ENCODE peak calls at places on chromosomes 4 and X, in four cellular contexts. Z is AML-193, U is adrenal gland, H is endothelial cell. N is an unnamed sample.

GRCh38 chr4:42786350-42787070 is 106.0 kb upstream of the GRXCR1 start:
- DNase-seq in U (no peak), Z (no peak), H (no peak), N (peak)

GRCh38 chrX:118977424-118977823 is 3.0 kb downstream of the LONRF3 start:
- DNase-seq in U (no peak), H (no peak), Z (no peak), N (no peak)

GRCh38 chr4:104901438-104901837 is 245.2 kb upstream of the TET2 start:
- DNase-seq in H (no peak), U (no peak), Z (no peak), N (no peak)

GRCh38 chr4:181693517-181693916 is 549.7 kb upstream of the TENM3 start:
- DNase-seq in U (no peak), Z (no peak), H (no peak), N (no peak)

GRCh38 chrX:69060631-69061408 is 104.4 kb downstream of the PJA1 start:
- DNase-seq in U (peak), Z (no peak), H (peak), N (peak)

GRCh38 chr4:7516116-7516772 is 81.5 kb upstream of the PSAPL1 start:
- DNase-seq in U (no peak), H (no peak), Z (no peak), N (no peak)

GRCh38 chr4:77232653-77233052 is 75.6 kb downstream of the CCNG2 start:
- DNase-seq in Z (no peak), H (no peak), U (no peak), N (no peak)

GRCh38 chr4:59161249-59161648 is 2038.9 kb upstream of the ADGRL3 start:
- DNase-seq in Z (no peak), H (no peak), U (no peak), N (no peak)

GRCh38 chr4:3399277-3400194 is 42.2 kb upstream of the HGFAC start:
- DNase-seq in Z (no peak), H (no peak), U (peak), N (no peak)

GRCh38 chrX:21972721-21973120 is 32.2 kb downstream of the SMS start:
- DNase-seq in Z (no peak), U (no peak), H (no peak), N (no peak)

GRCh38 chr4:140995058-140995457 is 138.2 kb downstream of the RNF150 start:
- DNase-seq in H (no peak), U (peak), Z (no peak), N (peak)

GRCh38 chr4:38452009-38452408 is 212.0 kb upstream of the KLF3 start:
- DNase-seq in H (no peak), U (no peak), Z (no peak), N (no peak)

GRCh38 chr4:31918891-31919290 is 1198.7 kb downstream of the PCDH7 start:
- DNase-seq in Z (peak), H (no peak), U (no peak), N (no peak)

GRCh38 chr4:20219526-20219925 is 32.2 kb upstream of the SLIT2 start:
- DNase-seq in Z (no peak), H (no peak), U (no peak), N (no peak)

GRCh38 chrX:54042609-54043010 is 1.7 kb downstream of the PHF8 start:
- DNase-seq in U (peak), H (peak), Z (peak), N (peak)

GRCh38 chr4:36348403-36348938 is 67.1 kb downstream of the DTHD1 start:
- DNase-seq in Z (no peak), H (no peak), U (no peak), N (peak)

GRCh38 chr4:106312377-106312776 is 3.6 kb downstream of the TBCK start:
- DNase-seq in U (no peak), Z (no peak), H (no peak), N (no peak)

GRCh38 chr4:169236901-169237626 is 33.7 kb downstream of the SH3RF1 start:
- DNase-seq in U (no peak), Z (no peak), H (no peak), N (peak)

GRCh38 chr4:138192113-138192512 is 50.0 kb downstream of the SLC7A11 start:
- DNase-seq in U (no peak), Z (no peak), H (no peak), N (no peak)

GRCh38 chrX:82127228-82128123 is 925.6 kb downstream of the SH3BGRL start:
- DNase-seq in H (no peak), Z (no peak), U (no peak), N (no peak)

GRCh38 chr4:7876096-7876993 is 63.3 kb downstream of the AFAP1 start:
- DNase-seq in U (no peak), H (peak), Z (no peak), N (no peak)

GRCh38 chr4:158161561-158162354 is 11.1 kb downstream of the GASK1B start:
- DNase-seq in Z (no peak), H (no peak), U (peak), N (no peak)

GRCh38 chrX:13220916-13221315 is 98.9 kb downstream of the ATXN3L start:
- DNase-seq in U (no peak), Z (no peak), H (no peak), N (no peak)

GRCh38 chr4:1752284-1753041 is 31.1 kb downstream of the TACC3 start:
- DNase-seq in U (no peak), Z (no peak), H (no peak), N (no peak)

GRCh38 chr4:157043131-157043530 is 32.8 kb upstream of the GLRB start:
- DNase-seq in U (no peak), H (peak), Z (no peak), N (no peak)

GRCh38 chrX:47573334-47574095 is 8.7 kb upstream of the TIMP1 start:
- DNase-seq in H (peak), Z (no peak), U (peak), N (no peak)

GRCh38 chr4:80261989-80262600 is 4.4 kb upstream of the FGF5 start:
- DNase-seq in H (no peak), Z (no peak), U (no peak), N (no peak)

GRCh38 chr4:16772366-16772850 is 126.0 kb downstream of the LDB2 start:
- DNase-seq in U (no peak), Z (no peak), H (no peak), N (no peak)

GRCh38 chrX:108250654-108251579 is 159.3 kb downstream of the ATG4A start:
- DNase-seq in U (no peak), H (no peak), Z (no peak), N (no peak)

GRCh38 chr4:28508649-28509048 is 1648.0 kb downstream of the STIM2 start:
- DNase-seq in Z (no peak), U (no peak), H (no peak), N (no peak)

GRCh38 chr4:681736-682451 is 7.1 kb downstream of the SLC49A3 start:
- DNase-seq in U (peak), Z (no peak), H (no peak), N (no peak)